ENCODE peak calls at places on chromosome X, in eight cellular contexts. Q is NCI-H2081, E is mesenchymal stem cell, X is ACHN, W is spleen, N is OCI-LY7, M is upper lobe of right lung, P is RPMI8226. Y is an unnamed sample.

GRCh38 chrX:107429090-107429489 is 20.4 kb upstream of the FRMPD3 start:
- DNase-seq in W (no peak), X (peak; percentile 29), E (peak; percentile 23), Q (peak; percentile 68), P (peak; percentile 41), N (peak; percentile 53), M (peak; percentile 64), Y (no peak)

GRCh38 chrX:153773741-153774575 is 6.9 kb upstream of the SRPK3 start:
- DNase-seq in E (no peak), X (no peak), W (peak; percentile 69), Q (no peak), P (no peak), M (peak; percentile 57), N (no peak), Y (no peak)

GRCh38 chrX:69503835-69504625 is at the start of gene NALF2:
- DNase-seq in X (peak; percentile 63), P (peak; percentile 66), M (peak; percentile 75), E (peak; percentile 35), N (peak; percentile 80), W (no peak), Q (peak; percentile 75), Y (peak; percentile 74)

GRCh38 chrX:11393949-11394654 is 100.9 kb downstream of the AMELX start:
- DNase-seq in M (no peak), N (no peak), Q (no peak), X (no peak), P (no peak), W (no peak), E (no peak), Y (no peak)

GRCh38 chrX:33087411-33087810 is 123.9 kb downstream of the DMD start:
- DNase-seq in N (no peak), P (no peak), W (no peak), X (no peak), Q (no peak), E (no peak), M (no peak), Y (no peak)

GRCh38 chrX:106615041-106615440 is 3.3 kb downstream of the RADX start:
- DNase-seq in M (no peak), E (peak; percentile 4), X (no peak), P (no peak), W (no peak), N (no peak), Q (no peak), Y (no peak)

GRCh38 chrX:149286940-149287349 is 218.2 kb downstream of the IDS start:
- DNase-seq in Q (peak; percentile 15), P (peak; percentile 35), W (no peak), N (peak; percentile 57), M (no peak), X (peak; percentile 7), E (peak; percentile 34), Y (peak; percentile 33)

GRCh38 chrX:98299785-98300184 is 1416.1 kb downstream of the RPA4 start:
- DNase-seq in N (no peak), X (no peak), W (no peak), M (no peak), E (no peak), P (no peak), Q (no peak), Y (no peak)

GRCh38 chrX:9197231-9197630 is 163.3 kb upstream of the FAM9B start:
- DNase-seq in N (no peak), P (no peak), W (no peak), M (no peak), Q (no peak), X (no peak), E (no peak), Y (no peak)

GRCh38 chrX:48957477-48957826 is at the start of gene OTUD5:
- DNase-seq in M (peak; percentile 86), Q (peak; percentile 61), W (peak; percentile 93), P (no peak), E (no peak), X (peak; percentile 52), N (peak; percentile 79), Y (peak; percentile 65)

GRCh38 chrX:74421181-74422028 is at the start of gene SLC16A2:
- DNase-seq in X (peak; percentile 19), Q (peak; percentile 32), N (no peak), M (peak; percentile 68), W (peak; percentile 80), P (peak; percentile 15), E (peak; percentile 89), Y (peak; percentile 57)

GRCh38 chrX:103464071-103464773 is 55.1 kb downstream of the RAB40A start:
- DNase-seq in P (peak; percentile 29), M (no peak), W (no peak), X (peak; percentile 33), Q (peak; percentile 29), E (peak; percentile 69), N (peak; percentile 31), Y (peak; percentile 28)

GRCh38 chrX:139881130-139881529 is 51.7 kb downstream of the ATP11C start:
- DNase-seq in Q (no peak), N (no peak), W (no peak), E (peak; percentile 63), P (no peak), M (no peak), X (no peak), Y (no peak)

GRCh38 chrX:42540150-42540549 is 237.8 kb downstream of the PPP1R2C start:
- DNase-seq in N (no peak), Q (no peak), X (no peak), W (no peak), E (no peak), M (no peak), P (no peak), Y (no peak)

GRCh38 chrX:129953334-129953648 is 29.1 kb upstream of the BCORL1 start:
- DNase-seq in X (no peak), P (no peak), N (no peak), Q (no peak), W (no peak), E (no peak), M (no peak), Y (no peak)

GRCh38 chrX:10574663-10575062 is 45.7 kb downstream of the MID1 start:
- DNase-seq in M (no peak), X (no peak), W (no peak), P (no peak), E (no peak), Q (no peak), N (no peak), Y (no peak)

GRCh38 chrX:41671082-41671481 is 17.7 kb upstream of the GPR34 start:
- DNase-seq in X (no peak), W (no peak), M (no peak), N (no peak), Q (no peak), E (no peak), P (no peak), Y (no peak)

GRCh38 chrX:154411981-154412340 is 622 bp downstream of the TAFAZZIN start:
- DNase-seq in W (peak; percentile 91), E (peak; percentile 67), M (peak; percentile 88), X (peak; percentile 51), Q (peak; percentile 55), N (peak; percentile 66), P (peak; percentile 72), Y (peak; percentile 67)

GRCh38 chrX:2490634-2491033 is 10.1 kb downstream of the DHRSX start:
- DNase-seq in P (no peak), Q (no peak), W (peak; percentile 76), X (no peak), E (no peak), M (peak; percentile 51), N (no peak), Y (no peak)

GRCh38 chrX:155148724-155149537 is 67.3 kb upstream of the VBP1 start:
- DNase-seq in N (peak; percentile 17), E (peak; percentile 6), P (peak; percentile 31), W (no peak), M (no peak), X (peak; percentile 8), Q (no peak), Y (no peak)

GRCh38 chrX:97224148-97224547 is 340.4 kb downstream of the RPA4 start:
- DNase-seq in N (no peak), E (no peak), P (no peak), W (no peak), M (no peak), Q (no peak), X (no peak), Y (no peak)

GRCh38 chrX:45715787-45716186 is 515.1 kb upstream of the DIPK2B start:
- DNase-seq in P (no peak), W (no peak), Q (no peak), N (no peak), M (no peak), X (peak; percentile 12), E (no peak), Y (no peak)

GRCh38 chrX:102712216-102712966 is at the start of gene GPRASP2:
- DNase-seq in M (peak; percentile 76), E (peak; percentile 23), Q (peak; percentile 25), W (peak; percentile 84), X (peak; percentile 25), N (no peak), P (no peak), Y (peak; percentile 48)

GRCh38 chrX:55524487-55524886 is 34.8 kb upstream of the USP51 start:
- DNase-seq in N (no peak), E (no peak), Q (no peak), M (no peak), W (no peak), X (no peak), P (no peak), Y (no peak)

GRCh38 chrX:3377560-3377959 is 31.1 kb upstream of the MXRA5 start:
- DNase-seq in X (no peak), Q (no peak), E (no peak), P (no peak), M (no peak), W (no peak), N (no peak), Y (no peak)

GRCh38 chrX:135509885-135510284 is 10.6 kb upstream of the INTS6L start:
- DNase-seq in E (no peak), X (no peak), W (no peak), Q (no peak), M (no peak), N (no peak), P (no peak), Y (peak; percentile 41)

GRCh38 chrX:118216086-118216485 is 99.5 kb upstream of the KLHL13 start:
- DNase-seq in Q (peak; percentile 74), X (peak; percentile 70), N (no peak), P (no peak), E (no peak), M (no peak), W (no peak), Y (no peak)

GRCh38 chrX:96407501-96407900 is 277.1 kb upstream of the DIAPH2 start:
- DNase-seq in Q (no peak), W (no peak), P (no peak), M (no peak), X (no peak), N (no peak), E (peak; percentile 79), Y (no peak)

GRCh38 chrX:152733261-152733975 is at the start of the genes CSAG1 and MAGEA12:
- DNase-seq in P (peak; percentile 53), X (no peak), Q (peak; percentile 93), M (no peak), W (peak; percentile 62), E (no peak), N (no peak), Y (no peak)

GRCh38 chrX:2497961-2498780 is 2.6 kb downstream of the DHRSX start:
- DNase-seq in X (peak; percentile 6), Q (no peak), N (no peak), E (peak; percentile 49), M (no peak), W (peak; percentile 41), P (no peak), Y (peak; percentile 37)

GRCh38 chrX:2748815-2749188 is 3.0 kb upstream of the XG start:
- DNase-seq in M (no peak), N (no peak), Q (no peak), W (no peak), P (no peak), E (no peak), X (no peak), Y (no peak)

GRCh38 chrX:2829066-2829430 is 318 bp downstream of the GYG2 start:
- DNase-seq in E (no peak), N (no peak), X (no peak), W (no peak), Q (no peak), P (no peak), M (no peak), Y (no peak)

GRCh38 chrX:40095588-40096394 is 2.0 kb downstream of the BCOR start:
- DNase-seq in W (peak; percentile 87), E (peak; percentile 54), X (no peak), N (peak; percentile 65), Q (no peak), M (peak; percentile 76), P (peak; percentile 44), Y (no peak)

GRCh38 chrX:42976729-42977366 is 198.9 kb upstream of the PPP1R2C start:
- DNase-seq in W (no peak), P (no peak), E (no peak), M (no peak), Q (no peak), N (peak; percentile 19), X (no peak), Y (no peak)

Y was measured in cerebellum.